ENCODE peak calls at places on chromosomes 5 and 9, in five cellular contexts. C is stimulated activated CD4-positive, alpha-beta T cell treated with anti-CD3 and anti-CD28 coated beads, Interleukin-1b, Interleukin-23, amount 100 ng/mL, for 24 hours; S is non-pigmented ciliary epithelial cell; A is GM23338; E is iris pigment epithelial cell. M is an unnamed sample.

GRCh38 chr5:148697177-148697820 is 43.0 kb upstream of the HTR4 start:
- DNase-seq in E (peak; percentile 2), C (no peak), A (no peak), S (peak; percentile 1), M (no peak)

GRCh38 chr5:125713406-125713805 is 709.8 kb upstream of the GRAMD2B start:
- DNase-seq in E (no peak), A (no peak), C (no peak), S (no peak), M (no peak)

GRCh38 chr9:134331186-134332025 is 5.2 kb downstream of the RXRA start:
- DNase-seq in S (no peak), C (no peak), A (no peak), E (no peak), M (no peak)

GRCh38 chr9:134293576-134294227 is 32.6 kb upstream of the RXRA start:
- DNase-seq in C (no peak), S (no peak), E (peak; percentile 22), A (no peak), M (no peak)

GRCh38 chr9:19173598-19174125 is 46.4 kb upstream of the PLIN2 start:
- DNase-seq in C (no peak), S (no peak), E (no peak), A (no peak), M (no peak)

GRCh38 chr5:132468665-132469379 is 21.8 kb downstream of the IRF1 start:
- DNase-seq in C (no peak), E (no peak), A (no peak), S (no peak), M (no peak)

GRCh38 chr9:35798658-35799366 is 7.4 kb downstream of the NPR2 start:
- DNase-seq in S (no peak), C (peak; percentile 26), A (no peak), E (peak; percentile 54), M (no peak)

GRCh38 chr5:80554646-80555045 is 15.4 kb downstream of the ANKRD34B start:
- DNase-seq in C (no peak), S (no peak), A (peak; percentile 54), E (no peak), M (no peak)

GRCh38 chr5:128536861-128537305 is 1.2 kb downstream of the FBN2 start:
- DNase-seq in S (no peak), A (peak; percentile 55), E (peak; percentile 68), C (no peak), M (no peak)

GRCh38 chr9:130817862-130818261 is 17.2 kb upstream of the ABL1 start:
- DNase-seq in A (no peak), S (no peak), E (no peak), C (no peak), M (no peak)

GRCh38 chr9:81234924-81235610 is 454.3 kb downstream of the TLE1 start:
- DNase-seq in A (no peak), E (no peak), S (no peak), C (no peak), M (no peak)

GRCh38 chr5:125607018-125607417 is 816.2 kb upstream of the GRAMD2B start:
- DNase-seq in A (no peak), E (peak; percentile 72), C (no peak), S (peak; percentile 49), M (no peak)

GRCh38 chr5:135457424-135458071 is 5.4 kb upstream of the TIFAB start:
- DNase-seq in S (no peak), A (peak; percentile 91), E (peak; percentile 57), C (peak; percentile 21), M (peak; percentile 34)